ENCODE peak calls at places on chromosomes 5 and 9, in nine cellular contexts. C, J, H, A, R, X, S, T and E are unnamed samples.

GRCh38 chr9:124000161-124000783 is 11.3 kb upstream of the LHX2 start:
- DNase-seq in R (no peak), J (peak), T (no peak), C (no peak), X (no peak), S (no peak), H (no peak), A (no peak), E (no peak)

GRCh38 chr5:35198096-35198495 is 32.2 kb downstream of the PRLR start:
- DNase-seq in C (peak), T (no peak), R (peak), H (no peak), S (peak), A (no peak), J (no peak), X (peak), E (no peak)

GRCh38 chr5:2253063-2253653 is 370.4 kb upstream of the IRX4 start:
- DNase-seq in R (no peak), C (no peak), H (no peak), T (no peak), J (no peak), X (no peak), S (no peak), A (no peak), E (no peak)

GRCh38 chr5:14160116-14160515 is 17.0 kb downstream of the TRIO start:
- DNase-seq in H (no peak), S (no peak), A (no peak), R (no peak), J (no peak), C (no peak), T (no peak), X (no peak), E (no peak)

GRCh38 chr9:137123459-137123819 is 8.9 kb upstream of the DPP7 start:
- DNase-seq in J (no peak), R (no peak), H (no peak), C (no peak), X (no peak), S (no peak), T (no peak), A (no peak), E (no peak)

GRCh38 chr5:151155149-151155776 is 2.3 kb downstream of the ANXA6 start:
- DNase-seq in A (no peak), H (no peak), T (no peak), R (peak), S (no peak), C (peak), J (peak), X (no peak), E (no peak)

GRCh38 chr9:126392662-126393383 is 66.2 kb downstream of the MVB12B start:
- DNase-seq in J (no peak), R (no peak), X (no peak), C (no peak), S (no peak), H (no peak), T (no peak), A (no peak), E (no peak)

GRCh38 chr9:134988706-134989105 is 71.0 kb upstream of the FCN1 start:
- DNase-seq in X (no peak), J (no peak), H (no peak), A (no peak), R (no peak), S (no peak), C (no peak), T (no peak), E (no peak)

GRCh38 chr9:103816146-103816545 is 278.0 kb upstream of the SMC2 start:
- DNase-seq in S (no peak), H (no peak), C (no peak), X (no peak), T (no peak), R (no peak), A (no peak), J (no peak), E (no peak)

GRCh38 chr9:114001794-114002261 is 76.3 kb downstream of the AMBP start:
- DNase-seq in J (no peak), A (no peak), X (no peak), R (peak), S (no peak), H (peak), C (no peak), T (no peak), E (no peak)

GRCh38 chr5:115450741-115451140 is 93.8 kb downstream of the FEM1C start:
- DNase-seq in R (no peak), C (no peak), S (no peak), X (peak), H (no peak), J (no peak), T (no peak), A (peak), E (peak)

GRCh38 chr5:17161669-17162068 is 55.8 kb upstream of the BASP1 start:
- DNase-seq in A (no peak), H (no peak), S (no peak), C (no peak), J (no peak), R (no peak), X (no peak), T (no peak), E (no peak)

GRCh38 chr5:164505791-164506190 is 1000.4 kb downstream of the MAT2B start:
- DNase-seq in X (no peak), C (no peak), S (no peak), J (no peak), T (no peak), H (no peak), R (no peak), A (no peak), E (no peak)

GRCh38 chr9:23702311-23702922 is 123.6 kb downstream of the ELAVL2 start:
- DNase-seq in R (no peak), S (no peak), T (no peak), H (no peak), X (peak), C (no peak), A (no peak), J (no peak), E (no peak)

GRCh38 chr5:31334061-31334700 is 140.7 kb downstream of the CDH6 start:
- DNase-seq in S (no peak), C (no peak), A (no peak), J (no peak), H (no peak), R (no peak), T (no peak), X (no peak), E (no peak)

GRCh38 chr9:101398930-101399640 is 434 bp downstream of the ZNF189 start:
- DNase-seq in X (no peak), A (no peak), J (no peak), R (peak), C (peak), T (peak), S (no peak), H (no peak), E (no peak)

GRCh38 chr9:2502760-2503159 is 118.8 kb upstream of the VLDLR start:
- DNase-seq in J (no peak), R (no peak), X (no peak), S (no peak), A (no peak), T (no peak), H (no peak), C (no peak), E (no peak)

GRCh38 chr5:94776167-94776566 is 157.7 kb downstream of the SLF1 start:
- DNase-seq in T (no peak), J (no peak), C (no peak), A (no peak), X (peak), H (no peak), R (no peak), S (peak), E (no peak)

GRCh38 chr5:93681432-93681831 is 60.0 kb downstream of the POU5F2 start:
- DNase-seq in S (no peak), T (no peak), A (no peak), X (peak), C (no peak), J (no peak), R (no peak), H (no peak), E (no peak)
- TF ChIP-seq CTCF in S (peak), T (no peak), A (no peak), X (peak), C (no peak), J (no peak), R (no peak), H (peak), E (no peak)

GRCh38 chr9:35603506-35603985 is 1.5 kb upstream of the TESK1 start:
- DNase-seq in R (peak), H (no peak), C (peak), T (no peak), J (no peak), X (no peak), A (peak), S (no peak), E (no peak)

GRCh38 chr9:35603986-35604577 is 980 bp upstream of the TESK1 start:
- DNase-seq in X (peak), R (peak), J (peak), T (peak), A (peak), C (peak), H (peak), S (peak), E (peak)

GRCh38 chr9:35598863-35599590 is 6.0 kb upstream of the TESK1 start:
- DNase-seq in S (no peak), R (peak), H (no peak), J (no peak), T (no peak), C (peak), A (no peak), X (no peak), E (no peak)

GRCh38 chr9:35604578-35605335 is at the start of gene TESK1:
- DNase-seq in A (no peak), T (no peak), J (peak), R (peak), S (no peak), C (peak), X (peak), H (peak), E (peak)

GRCh38 chr9:35599763-35600604 is 5.1 kb upstream of the TESK1 start:
- DNase-seq in X (no peak), R (no peak), A (no peak), T (no peak), C (no peak), J (no peak), S (no peak), H (no peak), E (no peak)
- TF ChIP-seq CTCF in X (peak), R (no peak), A (no peak), T (no peak), C (no peak), J (peak), S (peak), H (no peak), E (no peak)

GRCh38 chr5:171606414-171607024 is 179.1 kb upstream of the SMIM23 start:
- DNase-seq in X (no peak), S (no peak), T (no peak), C (no peak), A (no peak), R (no peak), J (no peak), H (no peak), E (no peak)
- TF ChIP-seq CTCF in X (peak), S (peak), T (no peak), C (peak), A (peak), R (peak), J (peak), H (peak), E (no peak)

GRCh38 chr9:133727876-133728441 is 10.2 kb downstream of the SARDH start:
- DNase-seq in R (peak), T (peak), S (no peak), A (no peak), C (no peak), H (no peak), X (no peak), J (no peak), E (no peak)
- TF ChIP-seq CTCF in R (no peak), T (no peak), S (no peak), A (no peak), C (no peak), H (no peak), X (no peak), J (peak), E (no peak)

DNA sequence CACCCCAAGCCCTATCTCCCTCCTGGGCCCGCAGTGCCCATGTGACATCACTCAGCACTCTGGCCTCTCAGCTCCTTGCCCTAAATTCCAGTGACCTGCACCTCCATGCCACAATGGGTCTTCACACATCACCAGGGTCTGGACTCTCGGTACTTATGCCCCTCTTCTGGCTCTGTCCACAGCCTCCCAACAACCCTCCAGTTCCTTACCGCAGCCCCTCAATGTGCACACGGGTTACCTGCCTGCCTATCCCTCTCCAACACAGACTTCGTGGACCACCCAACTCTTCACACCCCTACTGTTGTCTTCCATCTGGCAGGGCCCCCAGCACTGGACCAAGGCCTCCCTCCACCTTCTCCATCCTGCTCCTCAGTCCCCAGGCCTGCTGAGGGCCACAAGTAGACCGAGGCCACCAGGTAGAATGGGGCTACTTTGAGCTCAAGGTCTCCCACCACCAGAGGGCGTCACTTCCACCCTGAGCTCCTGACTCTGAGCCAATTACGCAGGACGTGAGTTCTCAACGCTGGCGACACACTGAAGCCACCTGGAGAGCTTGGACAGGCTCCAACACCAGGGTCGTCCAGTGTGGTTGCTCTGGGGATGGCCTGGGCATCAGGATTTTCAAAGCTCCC is 172.1 kb downstream of the GABBR2 start:
- DNase-seq in H (peak), S (no peak), J (peak), X (no peak), T (no peak), C (peak), R (peak), A (no peak), E (peak)
- TF ChIP-seq CTCF in H (peak), S (peak), J (peak), X (no peak), T (no peak), C (no peak), R (no peak), A (no peak), E (peak)

DNA sequence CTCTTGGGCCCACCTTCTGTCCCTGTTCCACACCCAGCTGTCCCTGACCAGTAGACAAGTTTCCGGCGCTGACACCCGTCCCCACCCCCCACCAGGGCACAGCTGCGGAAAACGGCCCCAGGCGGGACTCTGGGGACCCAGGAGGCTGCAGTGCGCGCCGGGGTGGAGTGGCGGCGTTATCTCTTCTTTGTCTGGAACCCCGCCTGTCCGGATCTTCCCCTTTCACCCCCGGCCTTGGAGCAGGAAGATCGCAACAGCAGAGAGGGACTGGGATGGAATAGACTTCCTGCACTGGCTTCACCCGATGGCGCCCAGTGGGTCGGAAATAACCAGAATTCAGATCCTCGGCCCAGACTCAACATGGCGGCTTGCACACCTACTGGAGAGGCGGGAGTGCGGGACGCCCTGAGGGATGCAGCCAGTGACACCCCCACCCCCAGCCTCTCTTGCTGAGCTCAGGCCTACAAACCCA is 4.7 kb downstream of the PAX5 start:
- DNase-seq in S (no peak), A (no peak), C (no peak), H (no peak), X (no peak), J (peak), T (no peak), R (peak), E (peak)
- TF ChIP-seq CTCF in S (no peak), A (no peak), C (no peak), H (no peak), X (no peak), J (peak), T (no peak), R (no peak), E (peak)

DNA sequence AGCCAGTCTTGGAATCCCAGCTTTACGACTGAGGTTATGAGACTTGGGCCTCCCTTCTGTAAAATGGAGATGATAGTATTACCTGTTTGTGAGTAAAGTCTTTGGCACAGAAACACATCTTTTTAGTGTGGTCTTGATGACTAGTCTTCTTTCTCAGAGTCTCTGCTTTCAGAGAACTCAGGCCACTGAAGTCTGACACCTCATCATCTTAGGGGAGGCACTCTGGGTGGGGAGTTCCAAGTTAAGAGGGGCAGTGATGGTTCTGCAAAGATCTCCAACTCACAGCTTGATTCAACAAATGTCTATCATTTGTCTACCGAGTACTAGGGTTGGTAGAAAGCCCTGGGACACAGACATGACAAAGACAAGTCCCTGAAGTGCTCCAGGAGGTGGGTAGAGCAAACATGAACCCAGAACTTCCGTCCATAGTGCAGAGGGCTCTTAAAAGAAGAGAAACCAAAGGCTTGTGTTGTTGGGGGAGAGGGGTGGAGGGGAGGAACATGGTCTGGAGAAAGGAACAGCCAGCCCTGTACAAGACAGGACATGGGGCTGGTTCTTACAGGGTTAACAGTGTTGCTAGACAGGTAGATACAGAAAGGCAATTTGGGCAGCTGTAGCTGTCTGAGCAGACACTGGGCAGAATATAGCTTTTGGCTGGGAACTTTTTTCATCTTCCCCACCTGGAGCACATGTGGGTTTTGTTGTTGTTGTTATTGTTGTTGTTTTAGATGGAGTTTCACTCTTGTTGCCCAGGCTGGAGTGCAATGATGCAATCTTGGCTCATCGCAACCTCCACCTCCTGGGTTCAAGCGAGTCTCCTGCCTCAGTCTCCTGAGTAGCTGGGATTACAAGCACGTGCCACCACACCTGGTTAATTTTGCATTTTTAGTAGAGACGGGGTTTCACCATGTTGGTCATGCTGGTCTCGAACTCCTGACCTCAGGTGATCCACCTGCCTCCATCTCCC is 2.6 kb upstream of the CD14 start:
- DNase-seq in C (no peak), X (no peak), S (no peak), R (no peak), T (no peak), A (no peak), J (no peak), H (no peak), E (no peak)
- TF ChIP-seq CTCF in C (no peak), X (no peak), S (no peak), R (no peak), T (no peak), A (no peak), J (no peak), H (no peak), E (no peak)

GRCh38 chr5:150062523-150062922 is 23.8 kb downstream of the CSF1R start:
- DNase-seq in H (no peak), A (no peak), R (no peak), X (no peak), S (no peak), T (no peak), J (no peak), C (no peak), E (no peak)
- TF ChIP-seq CTCF in H (no peak), A (no peak), R (no peak), X (no peak), S (no peak), T (no peak), J (no peak), C (no peak), E (no peak)

GRCh38 chr5:142924135-142924883 is 154.1 kb downstream of the ARHGAP26 start:
- DNase-seq in R (no peak), A (no peak), H (no peak), J (no peak), T (no peak), S (no peak), C (no peak), X (peak), E (peak)

GRCh38 chr5:142920888-142921612 is 150.9 kb downstream of the ARHGAP26 start:
- DNase-seq in H (no peak), R (no peak), X (no peak), S (no peak), T (no peak), J (no peak), A (no peak), C (no peak), E (no peak)

GRCh38 chr5:142925795-142926194 is 155.6 kb downstream of the ARHGAP26 start:
- DNase-seq in T (no peak), H (no peak), J (no peak), R (no peak), C (no peak), A (peak), X (peak), S (peak), E (no peak)

GRCh38 chr5:142918959-142919635 is 148.9 kb downstream of the ARHGAP26 start:
- DNase-seq in A (no peak), C (no peak), X (no peak), S (no peak), T (no peak), H (no peak), J (no peak), R (no peak), E (no peak)

DNA sequence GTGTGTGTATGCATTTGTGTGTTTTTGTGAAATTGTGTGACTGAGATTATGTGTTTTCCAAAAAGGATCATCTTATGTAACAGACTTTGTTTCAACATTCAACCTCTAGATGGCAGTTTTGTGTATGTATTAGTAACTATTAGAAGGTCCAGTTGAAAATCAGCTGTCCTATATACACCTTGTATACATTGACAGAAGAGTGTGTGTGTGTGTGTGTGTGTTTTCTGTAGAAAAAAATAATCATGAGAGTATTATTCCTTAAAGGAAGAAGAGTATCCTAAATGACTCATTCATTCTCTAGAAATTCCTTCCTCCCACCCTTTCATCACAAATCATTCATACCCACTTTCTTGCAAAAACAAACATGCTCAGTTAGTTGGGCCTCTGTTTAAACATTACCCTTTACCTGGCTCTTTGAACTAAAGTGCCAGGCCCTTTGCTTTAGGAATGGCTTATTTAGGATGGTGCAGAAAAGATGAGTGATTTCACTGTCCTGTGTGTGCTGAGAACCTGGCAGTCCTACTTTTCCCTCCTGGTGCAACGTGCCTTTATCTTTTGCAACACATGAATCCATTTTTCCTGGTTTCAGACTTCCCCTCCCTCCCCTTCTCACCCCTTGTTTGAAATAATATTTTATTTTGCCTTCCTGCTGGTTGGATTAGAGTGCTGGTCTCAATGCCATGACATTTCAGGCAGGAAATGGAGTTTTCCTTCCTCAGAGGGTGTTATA is 152.2 kb downstream of the ARHGAP26 start:
- DNase-seq in A (no peak), C (no peak), T (no peak), X (peak), J (peak), R (no peak), H (no peak), S (no peak), E (peak)
- TF ChIP-seq CTCF in A (peak), C (peak), T (no peak), X (peak), J (peak), R (peak), H (no peak), S (no peak), E (peak)